ENCODE peak calls at places on chromosomes 2 and 18, in five cellular contexts. A is GM10248, V is lower lobe of right lung, M is type B pancreatic cell, X is cardiac fibroblast. I is an unnamed sample.

GRCh38 chr2:9380702-9381628 is 42.4 kb downstream of the ITGB1BP1 start:
- DNase-seq in A (no peak), V (no peak), M (no peak), X (peak), I (no peak)

GRCh38 chr18:79775441-79776221 is 22.1 kb upstream of the KCNG2 start:
- DNase-seq in A (no peak), V (peak), M (no peak), X (no peak), I (no peak)

GRCh38 chr18:25876334-25876979 is 214.0 kb downstream of the SS18 start:
- DNase-seq in A (no peak), V (no peak), M (no peak), X (no peak), I (no peak)

GRCh38 chr2:217816396-217816869 is 186.4 kb downstream of the TNS1 start:
- DNase-seq in A (no peak), V (peak), M (no peak), X (peak), I (no peak)

GRCh38 chr2:169815849-169816248 is 8.9 kb downstream of the METTL5 start:
- DNase-seq in A (no peak), V (no peak), M (no peak), X (peak), I (no peak)

GRCh38 chr2:105518897-105519296 is 120.0 kb upstream of the FHL2 start:
- DNase-seq in A (no peak), V (no peak), M (no peak), X (no peak), I (no peak)

GRCh38 chr2:39429738-39430137 is 7.3 kb downstream of the MAP4K3 start:
- DNase-seq in A (no peak), V (no peak), M (no peak), X (no peak), I (no peak)

GRCh38 chr18:3624818-3625716 is 175.1 kb downstream of the TGIF1 start:
- DNase-seq in A (no peak), V (no peak), M (no peak), X (peak), I (no peak)

GRCh38 chr2:190023860-190024259 is 38.7 kb downstream of the MSTN start:
- DNase-seq in A (peak), V (no peak), M (no peak), X (peak), I (no peak)

GRCh38 chr2:109324859-109325258 is 195.9 kb downstream of the SH3RF3 start:
- DNase-seq in A (no peak), V (no peak), M (no peak), X (peak), I (no peak)

GRCh38 chr2:236352761-236353593 is 88.8 kb upstream of the ASB18 start:
- DNase-seq in A (peak), V (no peak), M (no peak), X (peak), I (no peak)

GRCh38 chr2:168740360-168740759 is 62.1 kb upstream of the NOSTRIN start:
- DNase-seq in A (no peak), V (no peak), M (no peak), X (no peak), I (no peak)

GRCh38 chr2:238985036-238985729 is 137.3 kb downstream of the TWIST2 start:
- DNase-seq in A (no peak), V (no peak), M (no peak), X (no peak), I (no peak)

GRCh38 chr2:73561422-73561821 is 80.8 kb downstream of the NAT8 start:
- DNase-seq in A (no peak), V (no peak), M (no peak), X (peak), I (no peak)

GRCh38 chr2:105438104-105438929 is 39.5 kb upstream of the FHL2 start:
- DNase-seq in A (no peak), V (no peak), M (no peak), X (peak), I (no peak)

GRCh38 chr18:37403100-37403781 is 162.4 kb downstream of the CELF4 start:
- DNase-seq in A (no peak), V (no peak), M (no peak), X (peak), I (no peak)

GRCh38 chr2:240260664-240261063 is 120.2 kb upstream of the OTOS start:
- DNase-seq in A (no peak), V (no peak), M (no peak), X (no peak), I (no peak)

GRCh38 chr2:7053650-7054262 is 136.5 kb downstream of the RNF144A start:
- DNase-seq in A (no peak), V (no peak), M (no peak), X (no peak), I (no peak)

GRCh38 chr18:23073996-23074606 is 61.2 kb upstream of the CABLES1 start:
- DNase-seq in A (no peak), V (no peak), M (no peak), X (peak), I (no peak)

GRCh38 chr2:138724765-138725459 is 55.3 kb downstream of the NXPH2 start:
- DNase-seq in A (no peak), V (no peak), M (no peak), X (no peak), I (no peak)

GRCh38 chr2:113910110-113910717 is 20.3 kb downstream of the ACTR3 start:
- DNase-seq in A (no peak), V (no peak), M (no peak), X (no peak), I (no peak)

GRCh38 chr2:41031282-41031681 is 579.4 kb upstream of the SLC8A1 start:
- DNase-seq in A (no peak), V (no peak), M (no peak), X (no peak), I (no peak)

GRCh38 chr2:23381084-23381483 is 3.9 kb upstream of the KLHL29 start:
- DNase-seq in A (no peak), V (peak), M (no peak), X (peak), I (no peak)

GRCh38 chr2:231176061-231176460 is 22.4 kb upstream of the ARMC9 start:
- DNase-seq in A (no peak), V (no peak), M (no peak), X (peak), I (no peak)

GRCh38 chr2:43075054-43075593 is 151.3 kb downstream of the ZFP36L2 start:
- DNase-seq in A (no peak), V (no peak), M (no peak), X (peak), I (no peak)

GRCh38 chr2:58186501-58186900 is 54.6 kb downstream of the FANCL start:
- DNase-seq in A (no peak), V (no peak), M (no peak), X (no peak), I (no peak)

GRCh38 chr2:217756375-217757107 is 246.3 kb downstream of the TNS1 start:
- DNase-seq in A (peak), V (peak), M (peak), X (peak), I (peak)

GRCh38 chr18:33210575-33211189 is 229.8 kb downstream of the CCDC178 start:
- DNase-seq in A (no peak), V (no peak), M (no peak), X (peak), I (no peak)

GRCh38 chr2:234247453-234248180 is 197.1 kb downstream of the SPP2 start:
- DNase-seq in A (no peak), V (no peak), M (no peak), X (no peak), I (no peak)

GRCh38 chr2:18753722-18754121 is 164.4 kb upstream of the NT5C1B start:
- DNase-seq in A (no peak), V (no peak), M (no peak), X (no peak), I (no peak)

GRCh38 chr2:49286726-49287125 is 132.4 kb upstream of the FSHR start:
- DNase-seq in A (no peak), V (no peak), M (no peak), X (peak), I (no peak)

GRCh38 chr2:213202006-213202405 is 50.6 kb upstream of the IKZF2 start:
- DNase-seq in A (no peak), V (no peak), M (no peak), X (peak), I (no peak)

GRCh38 chr2:151575338-151575737 is 158.9 kb downstream of the NEB start:
- DNase-seq in A (no peak), V (no peak), M (no peak), X (peak), I (no peak)

GRCh38 chr2:205580591-205580990 is 101.7 kb upstream of the NRP2 start:
- DNase-seq in A (no peak), V (no peak), M (no peak), X (peak), I (no peak)

DNA sequence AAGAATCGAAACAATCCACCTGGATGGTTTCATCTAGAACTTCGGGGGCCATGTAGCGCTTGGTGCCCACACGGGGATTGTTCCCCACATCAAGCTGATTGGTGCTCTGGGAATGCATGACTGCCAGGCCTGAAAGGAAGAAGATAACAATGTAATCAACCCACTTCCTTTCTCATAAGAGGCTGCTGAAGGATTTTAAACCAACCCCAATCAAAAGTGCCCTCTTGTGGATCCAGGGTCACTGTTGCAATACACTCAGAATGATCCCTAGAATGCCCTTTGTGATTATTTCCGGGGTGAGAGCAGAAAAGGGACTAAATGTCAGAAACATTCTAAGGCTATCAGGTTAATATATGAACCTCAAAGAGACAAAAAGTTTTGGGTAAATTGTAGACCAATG is 115.2 kb downstream of the ACVR1 start:
- DNase-seq in A (no peak), V (no peak), M (no peak), X (no peak), I (no peak)
- TF ChIP-seq CTCF in A (no peak), V (no peak), M (no peak), X (no peak), I (no peak)

GRCh38 chr2:130370490-130370889 is 14.6 kb downstream of the PTPN18 start:
- DNase-seq in A (peak), V (no peak), M (no peak), X (no peak), I (no peak)
- TF ChIP-seq CTCF in A (no peak), V (no peak), M (no peak), X (no peak), I (no peak)

DNA sequence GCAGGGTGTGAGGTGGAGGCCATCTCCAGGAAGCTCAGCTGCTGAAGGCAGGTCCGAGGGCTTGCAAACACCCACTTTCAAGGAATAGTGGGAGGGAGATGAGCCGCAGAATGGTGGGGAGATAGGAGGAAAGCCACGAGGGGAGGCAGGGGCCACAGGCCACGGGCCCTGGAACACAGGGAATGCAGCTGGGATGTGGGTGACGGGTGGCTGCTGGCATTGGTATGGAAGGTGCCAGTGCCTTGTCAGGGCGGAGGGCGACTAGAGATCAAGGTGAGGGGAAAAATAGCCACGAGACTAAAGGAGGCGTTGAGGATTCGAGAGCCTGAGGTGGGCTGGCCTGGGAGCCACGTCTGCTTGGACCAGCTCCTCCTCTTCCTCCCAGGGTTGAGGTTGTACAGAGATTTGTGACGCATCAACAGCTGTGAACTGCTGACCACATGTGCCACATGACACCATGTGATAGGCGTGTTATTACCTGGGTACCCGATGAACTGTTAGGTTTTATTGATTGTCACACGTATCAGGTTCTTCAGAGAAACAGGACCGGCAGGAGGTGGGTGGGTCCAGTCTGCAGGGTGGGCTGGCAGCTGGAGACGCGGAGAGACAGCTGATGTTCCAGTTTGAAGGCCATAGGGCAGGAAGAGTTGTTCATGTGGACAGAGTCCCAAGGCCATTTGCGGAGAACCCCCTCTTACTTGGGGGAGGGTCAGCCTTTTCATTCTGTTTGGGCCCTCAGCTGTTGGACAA is 9.9 kb downstream of the IMPA2 start:
- DNase-seq in A (no peak), V (no peak), M (peak), X (no peak), I (no peak)
- TF ChIP-seq CTCF in A (no peak), V (no peak), M (no peak), X (no peak), I (no peak)

DNA sequence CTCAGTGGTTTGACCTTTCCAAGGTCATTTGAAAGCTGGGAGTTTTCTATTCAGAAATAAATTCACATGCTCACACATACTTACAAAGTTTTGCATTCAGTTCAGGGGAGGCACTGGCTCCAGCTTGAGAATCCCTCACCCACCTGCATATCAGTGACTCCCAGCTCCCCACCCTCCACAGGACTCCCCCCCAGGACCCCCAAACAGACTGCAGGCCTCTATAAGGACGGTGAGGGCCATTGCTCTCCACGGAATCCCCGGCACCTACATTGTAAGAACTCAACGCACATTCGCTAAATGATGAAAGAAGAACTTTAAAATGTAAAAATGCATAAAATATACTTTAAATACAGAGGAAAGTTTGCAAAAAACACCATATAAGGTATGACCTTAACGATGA is 97.2 kb upstream of the TEX51 start:
- DNase-seq in A (no peak), V (no peak), M (no peak), X (no peak), I (no peak)
- TF ChIP-seq CTCF in A (no peak), V (no peak), M (no peak), X (no peak), I (no peak)

GRCh38 chr2:200288670-200289429 is 17.6 kb upstream of the SPATS2L start:
- DNase-seq in A (no peak), V (no peak), M (no peak), X (peak), I (no peak)

GRCh38 chr2:200286578-200286977 is 19.9 kb upstream of the SPATS2L start:
- DNase-seq in A (no peak), V (no peak), M (no peak), X (no peak), I (no peak)
- TF ChIP-seq CTCF in A (no peak), V (no peak), M (no peak), X (no peak), I (no peak)

DNA sequence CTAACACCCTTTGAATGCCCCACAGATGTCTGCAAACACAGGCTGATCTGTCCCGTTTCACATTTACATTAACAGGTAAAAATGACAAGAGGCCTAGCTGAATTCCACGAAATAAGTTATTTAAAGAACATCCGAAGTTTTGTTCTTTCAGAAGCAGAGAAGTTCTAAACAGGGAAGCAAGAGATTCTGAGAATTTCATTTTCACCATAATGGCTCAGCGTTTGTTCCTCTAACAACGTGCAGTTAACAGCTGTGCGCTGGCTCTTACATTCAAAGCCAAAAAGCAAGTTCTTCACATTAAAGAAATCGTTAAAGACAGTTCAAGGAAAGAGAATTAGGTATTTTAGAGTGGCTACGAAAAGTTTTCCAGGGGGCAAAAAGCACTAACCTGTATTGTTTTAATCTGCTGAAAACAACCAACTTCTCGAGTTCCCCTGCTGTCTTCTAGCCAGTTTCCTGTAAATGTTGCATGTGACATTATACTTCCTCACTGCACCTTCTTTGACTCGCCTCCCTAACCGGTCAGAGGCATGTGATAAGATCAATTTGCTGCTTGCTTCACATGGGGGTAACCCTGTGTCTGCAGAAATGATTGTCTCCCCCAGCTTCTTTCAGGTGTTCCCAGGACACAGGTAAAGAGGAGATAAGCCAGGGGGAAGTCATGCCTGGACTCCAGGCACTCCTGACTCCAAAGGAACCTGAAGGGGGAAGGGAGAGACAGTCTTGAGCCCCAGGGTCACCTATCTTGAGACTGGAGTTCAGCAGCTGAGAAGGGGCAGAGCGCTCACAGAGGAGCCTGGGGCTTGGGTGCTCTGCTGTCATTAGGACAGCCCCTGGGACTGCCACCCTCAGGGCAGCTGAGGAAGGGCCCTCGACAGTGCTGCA is 36.8 kb upstream of the WIPF1 start:
- DNase-seq in A (peak), V (no peak), M (no peak), X (peak), I (no peak)
- TF ChIP-seq CTCF in A (peak), V (no peak), M (no peak), X (no peak), I (no peak)